ENCODE peak calls at places on chromosomes 5 and 9, in eight cellular contexts. N, T, L, B, M, W, H and O are unnamed samples.

GRCh38 chr5:96379862-96380261 is 53.2 kb downstream of the PCSK1 start:
- DNase-seq in N (no peak), T (no peak), L (no peak), B (no peak), M (no peak), W (no peak), H (no peak), O (no peak)

GRCh38 chr9:23522952-23523351 is 303.1 kb downstream of the ELAVL2 start:
- DNase-seq in N (no peak), T (no peak), L (no peak), B (no peak), M (no peak), W (no peak), H (no peak), O (no peak)

GRCh38 chr5:17803976-17804375 is 169.7 kb downstream of the TAF11L14 start:
- DNase-seq in N (no peak), T (no peak), L (no peak), B (no peak), M (no peak), W (no peak), H (no peak), O (no peak)

GRCh38 chr9:131289301-131290038 is at the start of gene PLPP7:
- DNase-seq in N (peak), T (peak), L (no peak), B (peak), M (no peak), W (no peak), H (no peak), O (peak)

GRCh38 chr5:162685302-162685701 is 617.7 kb downstream of the GABRG2 start:
- DNase-seq in N (no peak), T (no peak), L (no peak), B (no peak), M (no peak), W (no peak), H (no peak), O (no peak)

GRCh38 chr5:93189707-93190120 is 391.3 kb downstream of the NR2F1-AS1 start:
- DNase-seq in N (no peak), T (peak), L (peak), B (no peak), M (no peak), W (no peak), H (no peak), O (no peak)

GRCh38 chr9:117414220-117414905 is 494 bp downstream of the ASTN2 start:
- DNase-seq in N (no peak), T (no peak), L (peak), B (peak), M (no peak), W (no peak), H (no peak), O (no peak)

GRCh38 chr9:96856363-96857286 is 2.3 kb upstream of the ZNF782 start:
- DNase-seq in N (peak), T (peak), L (peak), B (peak), M (peak), W (peak), H (peak), O (peak)

GRCh38 chr9:114178756-114179450 is 23.6 kb downstream of the COL27A1 start:
- DNase-seq in N (no peak), T (no peak), L (no peak), B (peak), M (no peak), W (no peak), H (no peak), O (no peak)

GRCh38 chr5:10579537-10580521 is 16.0 kb downstream of the ANKRD33B start:
- DNase-seq in N (no peak), T (no peak), L (no peak), B (no peak), M (no peak), W (no peak), H (no peak), O (no peak)

GRCh38 chr5:98513378-98513777 is 260.1 kb upstream of the RGMB start:
- DNase-seq in N (no peak), T (no peak), L (no peak), B (no peak), M (no peak), W (no peak), H (no peak), O (no peak)

GRCh38 chr5:167284491-167284890 is 1007.0 kb upstream of the WWC1 start:
- DNase-seq in N (no peak), T (no peak), L (no peak), B (no peak), M (no peak), W (no peak), H (no peak), O (no peak)